ENCODE peak calls at places on chromosomes 6 and 20, in seven cellular contexts. One of them, this sample, is unnamed.

GRCh38 chr6:85130743-85131142 is 319.1 kb upstream of the NT5E start:
- DNase-seq in esophagus squamous epithelium: no peak
- DNase-seq in nucleus accumbens: no peak
- DNase-seq in GM03348: no peak
- DNase-seq in H4: peak
- DNase-seq in MV-4-11: no peak
- DNase-seq in dermis microvascular lymphatic vessel endothelial cell: no peak
- DNase-seq in this sample: no peak

GRCh38 chr20:31869942-31870702 is at the start of the genes DUSP15 and TTLL9:
- DNase-seq in esophagus squamous epithelium: no peak
- DNase-seq in nucleus accumbens: peak
- DNase-seq in GM03348: peak
- DNase-seq in H4: no peak
- DNase-seq in MV-4-11: no peak
- DNase-seq in dermis microvascular lymphatic vessel endothelial cell: no peak
- DNase-seq in this sample: no peak

GRCh38 chr6:161186173-161186769 is 87.6 kb downstream of the AGPAT4 start:
- DNase-seq in esophagus squamous epithelium: no peak
- DNase-seq in nucleus accumbens: no peak
- DNase-seq in GM03348: peak
- DNase-seq in H4: peak
- DNase-seq in MV-4-11: peak
- DNase-seq in dermis microvascular lymphatic vessel endothelial cell: no peak
- DNase-seq in this sample: no peak

GRCh38 chr6:156976144-156977088 is 199.2 kb downstream of the ARID1B start:
- DNase-seq in esophagus squamous epithelium: no peak
- DNase-seq in nucleus accumbens: no peak
- DNase-seq in GM03348: peak
- DNase-seq in H4: peak
- DNase-seq in MV-4-11: no peak
- DNase-seq in dermis microvascular lymphatic vessel endothelial cell: no peak
- DNase-seq in this sample: no peak

GRCh38 chr20:43448748-43449535 is 8.8 kb upstream of the SRSF6 start:
- DNase-seq in esophagus squamous epithelium: no peak
- DNase-seq in nucleus accumbens: peak
- DNase-seq in GM03348: peak
- DNase-seq in H4: peak
- DNase-seq in MV-4-11: peak
- DNase-seq in dermis microvascular lymphatic vessel endothelial cell: peak
- DNase-seq in this sample: no peak

GRCh38 chr6:125748534-125749111 is 809 bp upstream of the HEY2 start:
- DNase-seq in esophagus squamous epithelium: no peak
- DNase-seq in nucleus accumbens: no peak
- DNase-seq in GM03348: peak
- DNase-seq in H4: no peak
- DNase-seq in MV-4-11: no peak
- DNase-seq in dermis microvascular lymphatic vessel endothelial cell: no peak
- DNase-seq in this sample: no peak

GRCh38 chr6:147530132-147531060 is 21.9 kb downstream of the SAMD5 start:
- DNase-seq in esophagus squamous epithelium: no peak
- DNase-seq in nucleus accumbens: no peak
- DNase-seq in GM03348: no peak
- DNase-seq in H4: peak
- DNase-seq in MV-4-11: peak
- DNase-seq in dermis microvascular lymphatic vessel endothelial cell: no peak
- DNase-seq in this sample: no peak

GRCh38 chr20:47679462-47679861 is 105.8 kb downstream of the SULF2 start:
- DNase-seq in esophagus squamous epithelium: no peak
- DNase-seq in nucleus accumbens: no peak
- DNase-seq in GM03348: no peak
- DNase-seq in H4: no peak
- DNase-seq in MV-4-11: no peak
- DNase-seq in dermis microvascular lymphatic vessel endothelial cell: no peak
- DNase-seq in this sample: no peak

GRCh38 chr20:54555150-54555549 is 79.8 kb downstream of the DOK5 start:
- DNase-seq in esophagus squamous epithelium: no peak
- DNase-seq in nucleus accumbens: no peak
- DNase-seq in GM03348: no peak
- DNase-seq in H4: no peak
- DNase-seq in MV-4-11: no peak
- DNase-seq in dermis microvascular lymphatic vessel endothelial cell: no peak
- DNase-seq in this sample: no peak

GRCh38 chr20:7503501-7503900 is 436.8 kb downstream of the HAO1 start:
- DNase-seq in esophagus squamous epithelium: no peak
- DNase-seq in nucleus accumbens: no peak
- DNase-seq in GM03348: no peak
- DNase-seq in H4: no peak
- DNase-seq in MV-4-11: no peak
- DNase-seq in dermis microvascular lymphatic vessel endothelial cell: no peak
- DNase-seq in this sample: no peak

GRCh38 chr6:11033825-11034224 is 10.3 kb downstream of the ELOVL2 start:
- DNase-seq in esophagus squamous epithelium: no peak
- DNase-seq in nucleus accumbens: no peak
- DNase-seq in GM03348: peak
- DNase-seq in H4: no peak
- DNase-seq in MV-4-11: no peak
- DNase-seq in dermis microvascular lymphatic vessel endothelial cell: no peak
- DNase-seq in this sample: no peak

GRCh38 chr6:74574794-74575193 is 631.1 kb downstream of the COL12A1 start:
- DNase-seq in esophagus squamous epithelium: no peak
- DNase-seq in nucleus accumbens: no peak
- DNase-seq in GM03348: no peak
- DNase-seq in H4: peak
- DNase-seq in MV-4-11: peak
- DNase-seq in dermis microvascular lymphatic vessel endothelial cell: peak
- DNase-seq in this sample: no peak

GRCh38 chr20:52500150-52500549 is 308.6 kb upstream of the ZFP64 start:
- DNase-seq in esophagus squamous epithelium: no peak
- DNase-seq in nucleus accumbens: no peak
- DNase-seq in GM03348: no peak
- DNase-seq in H4: no peak
- DNase-seq in MV-4-11: no peak
- DNase-seq in dermis microvascular lymphatic vessel endothelial cell: peak
- DNase-seq in this sample: no peak

GRCh38 chr6:37077459-37078296 is 72.2 kb downstream of the FGD2 start:
- DNase-seq in esophagus squamous epithelium: no peak
- DNase-seq in nucleus accumbens: no peak
- DNase-seq in GM03348: peak
- DNase-seq in H4: peak
- DNase-seq in MV-4-11: no peak
- DNase-seq in dermis microvascular lymphatic vessel endothelial cell: no peak
- DNase-seq in this sample: no peak

GRCh38 chr6:168385858-168386735 is 54.9 kb upstream of the SMOC2 start:
- DNase-seq in esophagus squamous epithelium: no peak
- DNase-seq in nucleus accumbens: no peak
- DNase-seq in GM03348: no peak
- DNase-seq in H4: no peak
- DNase-seq in MV-4-11: no peak
- DNase-seq in dermis microvascular lymphatic vessel endothelial cell: no peak
- DNase-seq in this sample: no peak

GRCh38 chr6:47915017-47915416 is 133.2 kb downstream of the OPN5 start:
- DNase-seq in esophagus squamous epithelium: no peak
- DNase-seq in nucleus accumbens: no peak
- DNase-seq in GM03348: no peak
- DNase-seq in H4: no peak
- DNase-seq in MV-4-11: no peak
- DNase-seq in dermis microvascular lymphatic vessel endothelial cell: no peak
- DNase-seq in this sample: no peak

GRCh38 chr6:5174756-5175155 is 86.0 kb downstream of the LYRM4 start:
- DNase-seq in esophagus squamous epithelium: no peak
- DNase-seq in nucleus accumbens: no peak
- DNase-seq in GM03348: no peak
- DNase-seq in H4: no peak
- DNase-seq in MV-4-11: no peak
- DNase-seq in dermis microvascular lymphatic vessel endothelial cell: no peak
- DNase-seq in this sample: no peak

GRCh38 chr6:157244175-157244574 is 79.1 kb downstream of the TMEM242 start:
- DNase-seq in esophagus squamous epithelium: no peak
- DNase-seq in nucleus accumbens: no peak
- DNase-seq in GM03348: peak
- DNase-seq in H4: peak
- DNase-seq in MV-4-11: peak
- DNase-seq in dermis microvascular lymphatic vessel endothelial cell: no peak
- DNase-seq in this sample: peak

GRCh38 chr20:64163776-64164122 is 503 bp upstream of the MYT1 start:
- DNase-seq in esophagus squamous epithelium: no peak
- DNase-seq in nucleus accumbens: no peak
- DNase-seq in GM03348: no peak
- DNase-seq in H4: no peak
- DNase-seq in MV-4-11: no peak
- DNase-seq in dermis microvascular lymphatic vessel endothelial cell: no peak
- DNase-seq in this sample: no peak

GRCh38 chr20:33291830-33292355 is 8.9 kb downstream of the BPIFB1 start:
- DNase-seq in esophagus squamous epithelium: no peak
- DNase-seq in nucleus accumbens: peak
- DNase-seq in GM03348: peak
- DNase-seq in H4: peak
- DNase-seq in MV-4-11: peak
- DNase-seq in dermis microvascular lymphatic vessel endothelial cell: peak
- DNase-seq in this sample: no peak

GRCh38 chr6:132499757-132500156 is 13.2 kb downstream of the STX7 start:
- DNase-seq in esophagus squamous epithelium: no peak
- DNase-seq in nucleus accumbens: no peak
- DNase-seq in GM03348: no peak
- DNase-seq in H4: no peak
- DNase-seq in MV-4-11: peak
- DNase-seq in dermis microvascular lymphatic vessel endothelial cell: no peak
- DNase-seq in this sample: no peak

GRCh38 chr20:23586735-23587525 is 18.6 kb upstream of the CST9L start:
- DNase-seq in esophagus squamous epithelium: no peak
- DNase-seq in nucleus accumbens: no peak
- DNase-seq in GM03348: peak
- DNase-seq in H4: no peak
- DNase-seq in MV-4-11: no peak
- DNase-seq in dermis microvascular lymphatic vessel endothelial cell: no peak
- DNase-seq in this sample: no peak

GRCh38 chr20:46049815-46050214 is 20.8 kb downstream of the SLC12A5 start:
- DNase-seq in esophagus squamous epithelium: no peak
- DNase-seq in nucleus accumbens: no peak
- DNase-seq in GM03348: no peak
- DNase-seq in H4: no peak
- DNase-seq in MV-4-11: no peak
- DNase-seq in dermis microvascular lymphatic vessel endothelial cell: no peak
- DNase-seq in this sample: no peak

GRCh38 chr6:69758214-69758613 is 38.6 kb downstream of the LMBRD1 start:
- DNase-seq in esophagus squamous epithelium: no peak
- DNase-seq in nucleus accumbens: no peak
- DNase-seq in GM03348: no peak
- DNase-seq in H4: no peak
- DNase-seq in MV-4-11: no peak
- DNase-seq in dermis microvascular lymphatic vessel endothelial cell: no peak
- DNase-seq in this sample: no peak

GRCh38 chr6:133376743-133377142 is 135.6 kb downstream of the EYA4 start:
- DNase-seq in esophagus squamous epithelium: no peak
- DNase-seq in nucleus accumbens: no peak
- DNase-seq in GM03348: no peak
- DNase-seq in H4: no peak
- DNase-seq in MV-4-11: no peak
- DNase-seq in dermis microvascular lymphatic vessel endothelial cell: no peak
- DNase-seq in this sample: no peak

GRCh38 chr6:94323853-94324252 is 904.5 kb upstream of the EPHA7 start:
- DNase-seq in esophagus squamous epithelium: no peak
- DNase-seq in nucleus accumbens: no peak
- DNase-seq in GM03348: no peak
- DNase-seq in H4: peak
- DNase-seq in MV-4-11: no peak
- DNase-seq in dermis microvascular lymphatic vessel endothelial cell: peak
- DNase-seq in this sample: no peak

GRCh38 chr6:134063121-134063965 is 10.9 kb upstream of the SLC2A12 start:
- DNase-seq in esophagus squamous epithelium: no peak
- DNase-seq in nucleus accumbens: no peak
- DNase-seq in GM03348: no peak
- DNase-seq in H4: peak
- DNase-seq in MV-4-11: no peak
- DNase-seq in dermis microvascular lymphatic vessel endothelial cell: no peak
- DNase-seq in this sample: no peak

GRCh38 chr20:17579369-17580039 is 9.6 kb downstream of the DSTN start:
- DNase-seq in esophagus squamous epithelium: no peak
- DNase-seq in nucleus accumbens: no peak
- DNase-seq in GM03348: no peak
- DNase-seq in H4: no peak
- DNase-seq in MV-4-11: no peak
- DNase-seq in dermis microvascular lymphatic vessel endothelial cell: no peak
- DNase-seq in this sample: no peak

GRCh38 chr6:87210979-87211378 is 55.6 kb downstream of the ZNF292 start:
- DNase-seq in esophagus squamous epithelium: no peak
- DNase-seq in nucleus accumbens: no peak
- DNase-seq in GM03348: no peak
- DNase-seq in H4: no peak
- DNase-seq in MV-4-11: no peak
- DNase-seq in dermis microvascular lymphatic vessel endothelial cell: no peak
- DNase-seq in this sample: no peak

GRCh38 chr20:32743237-32744112 is at the start of gene COMMD7:
- DNase-seq in esophagus squamous epithelium: no peak
- DNase-seq in nucleus accumbens: peak
- DNase-seq in GM03348: peak
- DNase-seq in H4: no peak
- DNase-seq in MV-4-11: peak
- DNase-seq in dermis microvascular lymphatic vessel endothelial cell: peak
- DNase-seq in this sample: no peak

GRCh38 chr20:45423700-45424099 is 7.8 kb downstream of the PIGT start:
- DNase-seq in esophagus squamous epithelium: no peak
- DNase-seq in nucleus accumbens: no peak
- DNase-seq in GM03348: no peak
- DNase-seq in H4: no peak
- DNase-seq in MV-4-11: no peak
- DNase-seq in dermis microvascular lymphatic vessel endothelial cell: no peak
- DNase-seq in this sample: no peak

This sample was measured in ascending aorta.